ENCODE peak calls at places on chromosomes 13 and 19, in six cellular contexts. M is cardiac muscle cell, B is Daoy, O is NCI-H1105, I is breast epithelium, U is fibroblast of the aortic adventitia. H is an unnamed sample.

GRCh38 chr13:113723400-113724015 is 35.5 kb upstream of the TMEM255B start:
- DNase-seq in M (no peak), B (no peak), O (no peak), I (no peak), U (no peak), H (no peak)

GRCh38 chr19:14519860-14520407 is 1.7 kb upstream of the DNAJB1 start:
- DNase-seq in M (no peak), B (peak), O (no peak), I (no peak), U (peak), H (peak)

GRCh38 chr19:33412617-33413425 is 39.3 kb downstream of the CEBPG start:
- DNase-seq in M (no peak), B (no peak), O (no peak), I (no peak), U (no peak), H (no peak)

GRCh38 chr19:41853768-41854167 is 6.3 kb upstream of the RPS19 start:
- DNase-seq in M (no peak), B (no peak), O (no peak), I (no peak), U (no peak), H (no peak)

GRCh38 chr19:35109395-35110112 is 6.1 kb upstream of the FXYD3 start:
- DNase-seq in M (no peak), B (peak), O (no peak), I (peak), U (no peak), H (no peak)

GRCh38 chr19:13160557-13160956 is 10.3 kb downstream of the IER2 start:
- DNase-seq in M (no peak), B (peak), O (no peak), I (no peak), U (peak), H (peak)

GRCh38 chr13:79548886-79549285 is 67.9 kb downstream of the NDFIP2 start:
- DNase-seq in M (no peak), B (no peak), O (no peak), I (no peak), U (peak), H (no peak)

GRCh38 chr19:16830679-16831078 is 1.5 kb downstream of the SIN3B start:
- DNase-seq in M (no peak), B (no peak), O (no peak), I (no peak), U (peak), H (no peak)

GRCh38 chr19:38993271-38993670 is 17.7 kb upstream of the FBXO17 start:
- DNase-seq in M (no peak), B (peak), O (no peak), I (no peak), U (peak), H (peak)

GRCh38 chr13:46782066-46782465 is 14.9 kb downstream of the ESD start:
- DNase-seq in M (no peak), B (no peak), O (no peak), I (no peak), U (no peak), H (no peak)

GRCh38 chr13:43072394-43072793 is 49.0 kb downstream of the DNAJC15 start:
- DNase-seq in M (no peak), B (no peak), O (no peak), I (no peak), U (no peak), H (no peak)

GRCh38 chr13:23810842-23811241 is 78.4 kb downstream of the MIPEP start:
- DNase-seq in M (peak), B (no peak), O (no peak), I (no peak), U (no peak), H (no peak)

GRCh38 chr13:48165063-48165462 is 67.9 kb upstream of the ITM2B start:
- DNase-seq in M (no peak), B (no peak), O (no peak), I (no peak), U (no peak), H (no peak)

GRCh38 chr19:51185868-51186215 is 39.0 kb upstream of the CD33 start:
- DNase-seq in M (no peak), B (no peak), O (no peak), I (no peak), U (no peak), H (no peak)

GRCh38 chr19:19276386-19276785 is 3.3 kb upstream of the TM6SF2 start:
- DNase-seq in M (no peak), B (no peak), O (no peak), I (no peak), U (peak), H (no peak)

H was measured in foreskin melanocyte.